ENCODE peak calls at places on chromosomes 5 and 9, in six cellular contexts. O is kidney epithelial cell, K is A673, N is upper lobe of right lung, M is colonic mucosa, P is GM12878. B is an unnamed sample.

GRCh38 chr9:134943836-134944235 is 26.1 kb upstream of the FCN1 start:
- DNase-seq in O (no peak), K (no peak), N (peak), M (no peak), P (no peak), B (no peak)

GRCh38 chr9:2157277-2158105 is 142.3 kb downstream of the SMARCA2 start:
- DNase-seq in O (no peak), K (peak), N (peak), M (peak), P (no peak), B (peak)

GRCh38 chr5:17219431-17219830 is 2.0 kb downstream of the BASP1 start:
- DNase-seq in O (no peak), K (peak), N (no peak), M (no peak), P (no peak), B (no peak)

GRCh38 chr9:128719919-128720605 is 3.9 kb downstream of the ZDHHC12 start:
- DNase-seq in O (no peak), K (no peak), N (no peak), M (no peak), P (no peak), B (no peak)

GRCh38 chr9:79542735-79543504 is 28.8 kb upstream of the TLE4 start:
- DNase-seq in O (no peak), K (no peak), N (no peak), M (no peak), P (no peak), B (no peak)

GRCh38 chr5:54383225-54383624 is 72.3 kb upstream of the HSPB3 start:
- DNase-seq in O (no peak), K (no peak), N (no peak), M (no peak), P (no peak), B (no peak)

GRCh38 chr5:166961028-166961427 is 1330.4 kb upstream of the WWC1 start:
- DNase-seq in O (no peak), K (peak), N (no peak), M (no peak), P (no peak), B (no peak)

GRCh38 chr5:179060116-179061008 is at the start of gene ZNF354C:
- DNase-seq in O (peak), K (peak), N (peak), M (peak), P (no peak), B (no peak)

GRCh38 chr5:80763211-80763610 is 108.4 kb upstream of the DHFR start:
- DNase-seq in O (no peak), K (no peak), N (no peak), M (no peak), P (no peak), B (no peak)

GRCh38 chr9:107153336-107153735 is 129.7 kb upstream of the RAD23B start:
- DNase-seq in O (no peak), K (no peak), N (no peak), M (no peak), P (no peak), B (no peak)

GRCh38 chr9:91786132-91786896 is 163.7 kb downstream of the ROR2 start:
- DNase-seq in O (no peak), K (no peak), N (no peak), M (no peak), P (no peak), B (no peak)

GRCh38 chr5:135265497-135266300 is 133.3 kb downstream of the MACROH2A1 start:
- DNase-seq in O (no peak), K (no peak), N (no peak), M (no peak), P (no peak), B (no peak)
- H3K4me3 ChIP-seq in O (no peak), K (no peak), N (no peak), M (no peak), P (no peak), B (no peak)

DNA sequence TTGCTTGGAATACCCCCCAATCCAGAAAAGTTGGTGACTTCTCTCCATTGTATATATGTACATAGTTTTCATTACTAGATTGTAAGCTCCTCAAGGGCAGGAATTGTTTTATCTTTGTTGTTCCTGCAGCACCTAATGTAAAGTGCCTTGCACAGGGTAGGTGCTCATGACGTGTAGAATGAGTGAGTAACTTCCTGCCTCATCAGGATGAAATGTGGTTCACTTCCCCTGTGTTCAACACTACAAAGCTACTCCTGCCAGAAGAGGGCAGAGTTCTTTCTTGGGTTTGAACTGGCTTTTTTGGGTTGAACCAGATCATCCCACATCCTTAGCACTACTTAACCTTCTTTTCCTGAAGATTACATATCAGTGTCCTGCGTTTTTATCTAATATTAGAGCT is 23.9 kb downstream of the GTF3C4 start:
- DNase-seq in O (no peak), K (no peak), N (no peak), M (no peak), P (no peak), B (peak)
- TF ChIP-seq CTCF in O (no peak), K (peak), N (peak), M (no peak), P (peak), B (peak)

GRCh38 chr9:122367779-122368460 is 2.9 kb upstream of the PTGS1 start:
- DNase-seq in O (no peak), K (no peak), N (no peak), M (no peak), P (no peak), B (no peak)

GRCh38 chr9:122368642-122369041 is 2.2 kb upstream of the PTGS1 start:
- DNase-seq in O (no peak), K (no peak), N (no peak), M (no peak), P (no peak), B (no peak)

GRCh38 chr9:122371851-122372250 is 1.0 kb downstream of the PTGS1 start:
- DNase-seq in O (no peak), K (no peak), N (no peak), M (no peak), P (no peak), B (no peak)

GRCh38 chr9:122370869-122371467 is at the start of gene PTGS1:
- DNase-seq in O (no peak), K (no peak), N (peak), M (peak), P (no peak), B (no peak)

DNA sequence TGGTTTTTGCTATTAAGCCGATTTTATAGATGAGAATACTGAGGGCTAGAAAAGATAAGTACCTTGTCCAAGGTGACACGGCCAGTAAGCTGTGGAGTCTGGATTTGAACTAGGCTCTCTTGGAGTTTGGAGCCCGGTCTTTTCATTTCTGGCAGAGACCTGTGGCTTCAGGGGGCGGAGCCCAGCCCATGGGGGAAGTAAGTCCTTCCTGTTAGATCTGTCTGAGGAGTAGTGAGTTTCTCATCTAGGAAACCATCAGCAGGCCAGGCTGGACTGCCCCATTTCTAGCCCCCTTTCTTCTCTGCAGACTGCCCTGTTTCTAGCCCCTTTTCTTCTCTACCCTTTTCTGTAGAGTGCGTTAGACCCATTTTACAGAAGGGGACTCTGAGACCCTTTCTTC is 521 bp upstream of the PTGS1 start:
- DNase-seq in O (no peak), K (no peak), N (peak), M (no peak), P (no peak), B (no peak)
- H3K4me3 ChIP-seq in O (no peak), K (no peak), N (peak), M (peak), P (peak), B (no peak)

GRCh38 chr5:14364576-14365472 is 216.8 kb upstream of the OTULINL start:
- DNase-seq in O (no peak), K (no peak), N (no peak), M (peak), P (no peak), B (peak)
- TF ChIP-seq CTCF in O (peak), K (peak), N (peak), M (peak), P (peak), B (peak)

GRCh38 chr5:2740849-2741555 is 10.5 kb downstream of the IRX2 start:
- DNase-seq in O (no peak), K (no peak), N (no peak), M (no peak), P (no peak), B (no peak)
- H3K4me3 ChIP-seq in O (no peak), K (no peak), N (peak), M (no peak), P (no peak), B (no peak)

GRCh38 chr9:127430415-127430814 is 6.2 kb downstream of the ZNF79 start:
- DNase-seq in O (no peak), K (no peak), N (no peak), M (no peak), P (no peak), B (no peak)
- TF ChIP-seq CTCF in O (no peak), K (no peak), N (no peak), M (no peak), P (no peak), B (no peak)

DNA sequence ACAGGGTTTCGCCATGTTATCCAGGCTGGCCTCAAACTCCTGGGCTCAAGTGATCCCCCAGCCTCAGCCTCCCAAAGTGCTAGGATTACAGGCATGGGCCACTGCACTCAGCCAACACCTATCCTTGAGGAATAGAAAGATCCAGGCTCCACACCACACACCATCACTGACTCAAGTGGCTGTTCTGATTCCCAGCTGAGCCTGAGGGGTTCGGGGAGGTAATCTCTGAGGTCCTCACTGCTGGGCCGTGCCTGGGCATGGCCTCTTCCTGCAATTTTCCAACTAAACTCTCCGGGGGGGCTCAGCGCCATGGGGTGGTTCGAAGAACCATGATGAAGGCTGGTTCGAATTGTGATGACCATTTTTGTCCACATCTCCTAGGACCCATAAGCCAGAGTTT is 31.0 kb upstream of the IL17B start:
- DNase-seq in O (no peak), K (no peak), N (peak), M (no peak), P (no peak), B (no peak)
- H3K4me3 ChIP-seq in O (no peak), K (no peak), N (peak), M (peak), P (no peak), B (no peak)

GRCh38 chr5:125874717-125875116 is 548.5 kb upstream of the GRAMD2B start:
- DNase-seq in O (no peak), K (no peak), N (no peak), M (no peak), P (no peak), B (no peak)
- TF ChIP-seq CTCF in O (peak), K (no peak), N (no peak), M (no peak), P (no peak), B (no peak)